ENCODE peak calls at places on chromosome 4, in six cellular contexts. Y, A, O, F, E and L are unnamed samples.

GRCh38 chr4:162457071-162457865 is 293.5 kb upstream of the FSTL5 start:
- DNase-seq in Y (no peak), A (no peak), O (no peak), F (no peak), E (no peak), L (no peak)

GRCh38 chr4:55553442-55553841 is 6.7 kb upstream of the CLOCK start:
- DNase-seq in Y (no peak), A (peak; percentile 21), O (no peak), F (no peak), E (peak; percentile 86), L (no peak)

GRCh38 chr4:19807505-19807904 is 444.2 kb upstream of the SLIT2 start:
- DNase-seq in Y (no peak), A (no peak), O (no peak), F (no peak), E (no peak), L (no peak)

GRCh38 chr4:85968945-85969830 is 390.7 kb downstream of the MAPK10 start:
- DNase-seq in Y (peak; percentile 18), A (no peak), O (peak; percentile 10), F (no peak), E (no peak), L (no peak)

GRCh38 chr4:88737304-88738015 is 39.8 kb upstream of the NAP1L5 start:
- DNase-seq in Y (no peak), A (no peak), O (no peak), F (no peak), E (no peak), L (no peak)

GRCh38 chr4:25970691-25971427 is 56.8 kb downstream of the SMIM20 start:
- DNase-seq in Y (no peak), A (no peak), O (no peak), F (no peak), E (no peak), L (no peak)

GRCh38 chr4:122819708-122820449 is 6.8 kb upstream of the FGF2 start:
- DNase-seq in Y (no peak), A (no peak), O (no peak), F (no peak), E (no peak), L (no peak)

GRCh38 chr4:54384563-54384962 is 155.5 kb downstream of the PDGFRA start:
- DNase-seq in Y (no peak), A (no peak), O (no peak), F (no peak), E (peak; percentile 47), L (no peak)

GRCh38 chr4:5783486-5783885 is 72.5 kb downstream of the EVC start:
- DNase-seq in Y (no peak), A (peak; percentile 13), O (no peak), F (peak; percentile 13), E (no peak), L (no peak)

GRCh38 chr4:947491-947971 is 15.3 kb downstream of the TMEM175 start:
- DNase-seq in Y (no peak), A (peak; percentile 14), O (no peak), F (no peak), E (no peak), L (no peak)

GRCh38 chr4:176156656-176157055 is 38.7 kb downstream of the SPATA4 start:
- DNase-seq in Y (no peak), A (no peak), O (no peak), F (no peak), E (no peak), L (no peak)

GRCh38 chr4:39699676-39700409 is 1.9 kb downstream of the UBE2K start:
- DNase-seq in Y (peak; percentile 8), A (no peak), O (no peak), F (no peak), E (no peak), L (no peak)

GRCh38 chr4:113673450-113673849 is 88.1 kb downstream of the CAMK2D start:
- DNase-seq in Y (no peak), A (no peak), O (no peak), F (no peak), E (no peak), L (no peak)

GRCh38 chr4:71540749-71541269 is 202.0 kb downstream of the SLC4A4 start:
- DNase-seq in Y (no peak), A (no peak), O (no peak), F (no peak), E (no peak), L (no peak)

GRCh38 chr4:4327652-4328121 is 37.6 kb downstream of the ZBTB49 start:
- DNase-seq in Y (peak; percentile 10), A (peak; percentile 55), O (peak; percentile 79), F (peak; percentile 49), E (peak; percentile 37), L (no peak)

GRCh38 chr4:189202182-189202868 is 738.3 kb upstream of the FRG1 start:
- DNase-seq in Y (peak; percentile 36), A (peak; percentile 56), O (peak; percentile 34), F (peak; percentile 66), E (peak; percentile 63), L (peak; percentile 69)

DNA sequence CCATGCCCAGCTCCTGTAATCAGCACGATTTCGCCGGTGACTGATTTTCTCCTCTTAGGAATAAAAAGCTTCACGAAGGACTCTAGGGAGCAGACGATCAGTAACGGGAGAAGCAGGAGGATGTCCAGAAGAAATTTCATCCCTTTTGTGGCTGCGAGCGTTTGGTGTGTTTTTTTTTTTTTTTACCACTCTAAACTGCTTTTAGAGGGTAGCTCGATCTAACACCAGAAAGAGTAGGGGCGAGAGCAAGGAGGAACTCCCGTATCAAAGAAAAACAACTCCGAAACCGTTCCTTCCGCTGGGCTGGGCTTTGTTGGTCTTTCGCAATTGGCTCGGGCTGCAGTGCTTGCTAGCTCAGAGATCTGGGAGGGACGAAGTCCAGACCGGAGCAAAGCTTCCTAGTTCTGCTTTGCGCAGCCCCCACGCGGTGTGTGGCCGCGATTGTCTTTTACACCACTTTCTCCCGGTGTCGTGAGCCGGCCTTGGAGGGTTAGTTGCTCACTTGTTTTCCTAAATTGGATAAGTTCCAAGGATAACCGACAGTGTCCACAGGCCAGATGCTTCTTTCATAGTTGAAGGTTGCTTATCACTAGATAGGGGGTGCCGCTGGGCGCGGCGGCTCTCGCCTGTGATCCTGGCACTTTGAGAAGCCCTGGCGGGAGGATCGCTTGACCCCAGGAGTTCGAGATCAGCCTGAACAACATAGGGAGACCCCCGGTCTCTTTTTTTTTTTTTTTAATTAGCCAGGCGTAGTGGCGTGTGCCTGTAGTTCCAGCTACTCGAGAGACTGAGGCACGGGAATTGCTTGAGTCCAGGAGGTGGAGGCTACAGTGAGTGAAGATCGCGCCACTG is at the start of gene HSD17B11:
- DNase-seq in Y (peak; percentile 92), A (peak; percentile 89), O (peak; percentile 81), F (peak; percentile 91), E (peak; percentile 95), L (peak; percentile 91)
- TF ChIP-seq POLR2A in Y (peak; percentile 54), A (peak; percentile 89), O (peak; percentile 92), F (peak; percentile 78), E (no peak), L (peak; percentile 67)

GRCh38 chr4:127985989-127986388 is 20.8 kb downstream of the ABHD18 start:
- DNase-seq in Y (no peak), A (no peak), O (no peak), F (no peak), E (no peak), L (no peak)
- TF ChIP-seq CTCF in Y (peak; percentile 15), A (peak; percentile 11), O (peak; percentile 41), F (no peak), E (no peak), L (no peak)

GRCh38 chr4:36590343-36590742 is 308.9 kb downstream of the DTHD1 start:
- DNase-seq in Y (no peak), A (no peak), O (no peak), F (no peak), E (no peak), L (no peak)
- H3K9me3 ChIP-seq in Y (no peaks in the 10 kb centered on the region), A (no peaks in the 10 kb centered on the region), O (no peaks in the 10 kb centered on the region), F (no peaks in the 10 kb centered on the region), E (no peaks in the 10 kb centered on the region), L (peaks cover 18% of the 10 kb centered on the region)

GRCh38 chr4:151107063-151107462 is 7.6 kb downstream of the RPS3A start:
- DNase-seq in Y (no peak), A (no peak), O (no peak), F (no peak), E (no peak), L (no peak)
- TF ChIP-seq POLR2A in Y (no peak), A (no peak), O (no peak), F (no peak), E (no peak), L (no peak)

DNA sequence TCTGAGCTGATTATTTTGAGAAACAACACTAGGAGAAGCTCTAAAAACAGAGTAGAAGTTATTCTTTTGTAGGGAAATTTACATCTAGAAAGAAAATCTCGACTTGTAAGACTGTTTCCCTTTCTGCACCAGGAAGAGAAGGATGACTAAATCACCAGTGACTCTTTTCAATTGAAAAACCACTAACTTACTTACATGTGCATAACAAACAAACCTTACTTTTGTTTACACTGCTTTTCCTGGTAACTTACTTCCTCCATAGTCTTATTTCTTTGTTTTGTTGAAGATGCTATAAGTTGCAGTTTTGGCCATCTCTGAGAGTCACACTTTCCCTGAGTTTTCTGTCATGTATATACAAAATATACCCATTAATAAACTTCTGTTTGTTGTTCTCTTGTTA is 293.6 kb upstream of the FAT4 start:
- DNase-seq in Y (no peak), A (no peak), O (no peak), F (no peak), E (no peak), L (no peak)
- TF ChIP-seq CTCF in Y (no peak), A (no peak), O (no peak), F (no peak), E (no peak), L (no peak)